ENCODE peak calls at places on chromosome 19, in four cellular contexts. J is A549, T is ovary, A is transverse colon. G is an unnamed sample. For H3K4me1, the result is how much of the 10 kb centered on the place peaks cover.

GRCh38 chr19:35055715-35056179 is 14.2 kb downstream of the HPN start:
- DNase-seq in J (peak), A (no peak), T (no peak), G (no peak)

GRCh38 chr19:19444694-19445155 is 39.2 kb downstream of the GATAD2A start:
- DNase-seq in J (no peak), A (no peak), T (no peak), G (no peak)

GRCh38 chr19:2290441-2291184 is 8.6 kb upstream of the PEAK3 start:
- DNase-seq in T (no peak), J (no peak), A (peak), G (no peak)

GRCh38 chr19:5718579-5719273 is 1.2 kb downstream of the LONP1 start:
- DNase-seq in A (no peak), T (no peak), J (peak), G (no peak)

GRCh38 chr19:20182232-20182785 is 15.3 kb downstream of the ZNF486 start:
- DNase-seq in J (no peak), T (no peak), A (no peak), G (no peak)

GRCh38 chr19:41316306-41316920 is 6.4 kb downstream of the CCDC97 start:
- DNase-seq in T (no peak), J (no peak), A (no peak), G (no peak)

GRCh38 chr19:46766569-46767317 is 20.5 kb upstream of the STRN4 start:
- DNase-seq in T (no peak), A (peak), J (peak), G (peak)

GRCh38 chr19:51549533-51550324 is 18.3 kb upstream of the SIGLEC6 start:
- DNase-seq in T (no peak), J (no peak), A (no peak), G (no peak)

GRCh38 chr19:6378036-6378435 is 2.3 kb upstream of the PSPN start:
- DNase-seq in A (no peak), J (no peak), T (peak), G (no peak)

GRCh38 chr19:58571575-58571947 is 1.6 kb downstream of the MZF1 start:
- DNase-seq in T (peak), A (peak), J (no peak), G (peak)

GRCh38 chr19:14361824-14362223 is 19.4 kb upstream of the ADGRE5 start:
- DNase-seq in T (no peak), J (peak), A (no peak), G (no peak)

GRCh38 chr19:4324228-4324627 is 14.4 kb downstream of the STAP2 start:
- DNase-seq in T (no peak), J (no peak), A (no peak), G (no peak)

GRCh38 chr19:53333466-53334449 is at the start of gene ZNF845:
- DNase-seq in T (peak), J (peak), A (peak), G (peak)

GRCh38 chr19:32878988-32879387 is 9.4 kb upstream of the SLC7A9 start:
- DNase-seq in T (no peak), A (no peak), J (no peak), G (no peak)

GRCh38 chr19:58317481-58318072 is 9.2 kb upstream of the ZSCAN22 start:
- DNase-seq in J (peak), A (no peak), T (no peak), G (no peak)

GRCh38 chr19:34350161-34350561 is 14.8 kb upstream of the GPI start:
- DNase-seq in A (no peak), J (no peak), T (peak), G (no peak)

GRCh38 chr19:3573162-3573857 is 566 bp downstream of the HMG20B start:
- DNase-seq in A (no peak), J (no peak), T (no peak), G (peak)

GRCh38 chr19:2171349-2172145 is 7.8 kb downstream of the DOT1L start:
- DNase-seq in A (peak), T (peak), J (no peak), G (no peak)

GRCh38 chr19:46753420-46754155 is 7.3 kb upstream of the STRN4 start:
- DNase-seq in A (peak), J (peak), T (peak), G (no peak)

GRCh38 chr19:7303470-7303869 is 9.3 kb upstream of the INSR start:
- DNase-seq in T (no peak), J (no peak), A (no peak), G (no peak)

GRCh38 chr19:30046522-30046921 is 104.5 kb downstream of the URI1 start:
- DNase-seq in A (no peak), J (peak), T (no peak), G (no peak)

GRCh38 chr19:51501594-51502263 is at the start of gene SIGLEC12:
- DNase-seq in J (no peak), T (no peak), A (peak), G (peak)

GRCh38 chr19:31461814-31462539 is 112.7 kb upstream of the TSHZ3 start:
- DNase-seq in J (no peak), T (no peak), A (no peak), G (no peak)

GRCh38 chr19:2524840-2525723 is 49.2 kb downstream of the GADD45B start:
- DNase-seq in J (peak), A (no peak), T (no peak), G (no peak)

GRCh38 chr19:55451522-55452380 is 8.7 kb upstream of the SHISA7 start:
- DNase-seq in A (no peak), J (no peak), T (no peak), G (no peak)

GRCh38 chr19:38862321-38863059 is 12.7 kb upstream of the HNRNPL start:
- DNase-seq in J (peak), A (peak), T (no peak), G (peak)

GRCh38 chr19:50492303-50493052 is 15.8 kb upstream of the GARIN5A start:
- DNase-seq in A (no peak), J (peak), T (no peak), G (peak)

GRCh38 chr19:6005321-6006069 is 27.6 kb upstream of the RANBP3 start:
- DNase-seq in T (no peak), J (no peak), A (no peak), G (no peak)

GRCh38 chr19:17579523-17580244 is 24.2 kb downstream of the COLGALT1 start:
- DNase-seq in T (peak), A (peak), J (peak), G (no peak)

GRCh38 chr19:53812335-53812734 is 11.8 kb downstream of the NLRP12 start:
- DNase-seq in J (peak), T (no peak), A (no peak), G (no peak)

GRCh38 chr19:33446156-33446917 is 72.8 kb downstream of the CEBPG start:
- DNase-seq in T (peak), A (no peak), J (no peak), G (peak)

GRCh38 chr19:48403606-48404005 is 10.1 kb downstream of the GRIN2D start:
- DNase-seq in J (peak), T (no peak), A (peak), G (no peak)

DNA sequence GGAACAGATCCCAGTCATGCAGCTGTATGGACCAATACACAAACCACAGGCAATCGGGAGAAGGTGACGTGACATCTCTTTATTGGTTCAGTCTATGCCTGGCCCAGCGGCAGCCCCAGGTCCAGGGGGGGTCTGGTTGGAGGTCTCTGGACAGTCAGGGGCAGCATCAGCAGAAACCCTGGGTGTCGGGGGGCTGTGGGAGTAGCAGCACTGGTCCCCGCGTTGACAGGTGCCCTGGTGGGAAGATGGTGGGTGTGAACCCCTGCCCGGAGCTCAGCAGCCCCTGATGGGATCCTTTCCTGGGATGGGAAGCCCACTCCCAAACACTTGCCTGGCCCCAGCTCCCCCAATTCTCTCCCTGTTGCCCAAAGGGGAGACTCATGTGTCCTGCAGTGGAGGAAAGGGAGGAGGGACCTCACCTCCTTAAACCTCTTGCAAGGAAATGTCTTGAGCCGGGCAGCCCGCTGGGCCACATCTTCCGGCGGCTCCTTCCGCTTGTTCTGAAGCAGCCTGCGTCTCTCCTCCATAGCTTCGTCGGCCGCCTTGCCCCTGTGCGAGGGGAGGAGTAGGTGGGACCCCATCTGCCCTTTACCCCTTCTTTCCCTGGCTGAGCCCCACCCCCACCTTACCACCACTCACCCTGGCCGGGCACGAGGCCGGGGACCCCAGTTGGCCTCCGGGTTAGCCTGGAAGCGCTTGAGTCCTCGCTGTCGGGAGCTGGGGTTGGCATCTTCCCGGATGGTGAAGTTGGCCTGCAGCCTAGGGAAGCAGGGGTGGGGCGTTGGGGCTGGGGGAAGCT is 2.4 kb upstream of the LYL1 start:
- DNase-seq in J (no peak), A (no peak), T (no peak), G (no peak)
- H3K4me3 ChIP-seq in J (no peak), A (peak), T (no peak), G (peak)

DNA sequence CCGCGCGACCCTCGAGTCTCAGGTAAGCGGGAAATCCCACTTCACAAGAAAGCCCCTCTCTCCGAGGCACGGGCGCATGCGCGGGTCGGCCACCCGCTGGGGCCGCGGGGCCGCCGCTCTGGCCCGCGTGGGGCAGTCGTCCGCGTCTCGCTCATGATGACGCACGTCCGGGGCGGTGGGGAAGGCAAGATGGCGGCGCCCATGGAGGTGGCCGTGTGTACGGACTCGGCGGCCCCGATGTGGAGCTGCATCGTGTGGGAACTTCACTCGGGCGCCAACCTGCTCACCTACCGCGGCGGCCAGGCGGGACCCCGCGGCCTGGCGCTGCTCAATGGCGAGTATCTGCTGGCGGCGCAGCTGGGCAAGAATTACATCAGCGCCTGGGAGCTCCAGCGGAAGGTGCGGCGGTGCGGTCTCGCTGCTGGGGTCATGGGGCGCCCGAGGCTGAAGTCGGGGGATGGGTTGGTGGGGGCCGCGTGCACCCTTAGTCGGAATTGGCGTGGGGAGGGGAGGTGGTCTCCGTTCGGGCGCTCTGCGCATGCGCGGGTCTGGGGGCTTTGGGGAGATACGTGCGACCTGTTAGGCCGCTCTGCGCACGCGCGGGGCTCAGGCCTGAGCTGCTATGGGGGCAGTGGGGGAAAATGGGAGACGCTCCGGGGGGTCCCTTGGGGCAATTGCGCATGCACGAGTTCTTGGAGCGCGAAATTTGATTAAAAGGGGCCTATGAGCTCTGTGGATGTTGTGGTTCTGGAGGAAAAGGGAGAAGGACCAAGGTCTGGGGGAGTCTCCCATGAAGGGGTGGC is at the start of gene WDR18:
- DNase-seq in A (peak), T (peak), J (peak), G (peak)
- TF ChIP-seq POLR2A in A (peak), T (peak), J (peak), G (peak)

DNA sequence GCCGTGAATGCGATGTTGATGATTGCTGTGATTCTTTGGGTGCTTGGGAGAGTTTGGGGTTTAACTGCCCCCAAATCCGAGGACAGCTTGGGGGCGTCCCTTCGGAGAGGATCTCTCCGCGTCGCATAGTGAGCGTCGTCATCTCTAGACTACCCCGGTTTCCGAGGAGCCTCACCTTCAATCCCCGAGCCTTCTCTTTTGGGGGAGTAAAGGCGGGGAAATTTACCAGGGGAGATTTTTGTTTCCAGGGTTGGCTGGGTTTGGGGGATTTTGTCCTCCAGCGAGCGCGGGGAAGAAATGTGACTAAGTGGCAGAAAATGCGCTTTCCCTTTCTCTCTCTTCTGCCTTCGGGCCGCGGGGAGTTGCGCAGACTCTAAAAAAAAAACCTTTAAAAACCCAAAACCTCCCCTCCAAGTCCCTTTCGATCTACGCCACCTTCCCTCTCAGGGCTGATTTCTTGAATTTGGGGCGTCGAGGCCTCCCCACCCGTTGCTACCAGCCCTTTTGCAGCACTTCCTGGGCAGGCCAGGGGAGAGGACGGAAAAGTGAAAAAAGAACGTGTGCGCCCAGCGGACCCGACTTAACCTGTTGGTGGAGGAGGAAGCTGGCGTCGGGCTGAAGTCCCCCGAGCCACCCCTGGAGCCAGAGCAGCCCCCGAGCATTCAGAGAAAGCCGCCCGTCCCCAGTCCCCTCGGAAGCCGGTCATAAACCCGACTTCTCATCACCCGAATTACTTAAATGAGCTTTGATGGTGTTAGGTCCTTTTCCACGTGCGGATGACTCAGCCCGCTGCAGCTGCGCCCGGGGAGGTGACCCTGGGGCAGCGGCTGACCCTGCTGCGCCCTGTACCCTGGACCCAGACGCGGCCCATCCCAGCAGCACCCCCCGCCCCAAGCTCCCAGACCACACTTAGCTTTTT is 17.7 kb downstream of the NFIX start:
- DNase-seq in J (no peak), A (peak), T (peak), G (peak)
- H3K4me1 ChIP-seq in J (under half), A (half or more), T (half or more), G (half or more)

GRCh38 chr19:49486710-49487276 is 615 bp upstream of the RPL13A start:
- DNase-seq in J (no peak), T (no peak), A (no peak), G (peak)
- H3K4me3 ChIP-seq in J (peak), T (peak), A (no peak), G (peak)

G was measured in sigmoid colon.